ENCODE peak calls at places on chromosome 6, in five cellular contexts. L, C, A, K and X are unnamed samples.

GRCh38 chr6:45710304-45710821 is 305.3 kb downstream of the CLIC5 start:
- DNase-seq in K (peak), A (no peak), L (no peak), C (no peak), X (no peak)

GRCh38 chr6:150352321-150353296 is 16.2 kb upstream of the IYD start:
- DNase-seq in C (peak), A (no peak), L (no peak), K (no peak), X (peak)

GRCh38 chr6:125944434-125944816 is 12.1 kb upstream of the HINT3 start:
- DNase-seq in L (no peak), K (no peak), A (no peak), C (no peak), X (peak)

GRCh38 chr6:137852346-137852745 is 14.7 kb upstream of the TNFAIP3 start:
- DNase-seq in L (no peak), A (no peak), K (no peak), C (peak), X (peak)

GRCh38 chr6:42010185-42010872 is 40.0 kb upstream of the TAF8 start:
- DNase-seq in C (peak), A (peak), K (peak), L (peak), X (no peak)

GRCh38 chr6:154487367-154488275 is 22.9 kb downstream of the CNKSR3 start:
- DNase-seq in A (no peak), C (no peak), K (no peak), L (no peak), X (no peak)

GRCh38 chr6:43308101-43308989 is at the start of gene CRIP3:
- DNase-seq in A (peak), C (peak), L (no peak), K (peak), X (peak)

GRCh38 chr6:46353450-46353998 is 137.7 kb downstream of the RCAN2 start:
- DNase-seq in C (no peak), A (no peak), K (no peak), L (no peak), X (no peak)

GRCh38 chr6:98764378-98764911 is 69.9 kb upstream of the POU3F2 start:
- DNase-seq in A (no peak), K (no peak), C (no peak), L (no peak), X (no peak)

GRCh38 chr6:98834060-98835031 is at the start of gene POU3F2:
- DNase-seq in A (peak), K (peak), L (peak), C (peak), X (peak)

GRCh38 chr6:145814035-145814500 is 527 bp downstream of the FBXO30 start:
- DNase-seq in L (peak), K (peak), A (peak), C (no peak), X (peak)

GRCh38 chr6:130697661-130698535 is 129.3 kb upstream of the SMLR1 start:
- DNase-seq in A (no peak), L (peak), C (no peak), K (peak), X (peak)